ENCODE peak calls at places on chromosomes 5 and 9, in eight cellular contexts. C is GM12865; G is B cell; D is HCT116; J is activated B cell treated with CpG ODN at 0.5 μM for 24 hours; I is endothelial cell of umbilical vein; V is CD8-positive, alpha-beta T cell; L is ovary. R is an unnamed sample.

GRCh38 chr5:150159741-150160179 is 4.1 kb upstream of the PDGFRB start:
- DNase-seq in C (peak), D (no peak), V (no peak), J (no peak), I (no peak), G (no peak), L (peak), R (no peak)

GRCh38 chr5:10825897-10826644 is 65.0 kb upstream of the DAP start:
- DNase-seq in I (no peak), L (no peak), V (no peak), C (peak), G (no peak), J (no peak), D (no peak), R (no peak)

GRCh38 chr5:66829826-66830225 is 233.6 kb downstream of the MAST4 start:
- DNase-seq in I (peak), C (no peak), J (no peak), V (no peak), G (no peak), L (no peak), D (no peak), R (no peak)

GRCh38 chr5:131109540-131110255 is 55.4 kb downstream of the HINT1 start:
- DNase-seq in L (no peak), G (no peak), I (peak), V (no peak), D (peak), J (no peak), C (peak), R (no peak)

GRCh38 chr5:138901716-138902115 is 26.6 kb upstream of the LRRTM2 start:
- DNase-seq in D (no peak), G (no peak), J (no peak), V (no peak), C (no peak), L (no peak), I (no peak), R (no peak)

GRCh38 chr5:103587185-103587748 is 24.7 kb upstream of the NUDT12 start:
- DNase-seq in I (peak), C (no peak), G (no peak), D (no peak), L (no peak), V (no peak), J (no peak), R (no peak)

GRCh38 chr5:172666251-172666650 is 25.2 kb downstream of the NEURL1B start:
- DNase-seq in C (peak), L (no peak), V (no peak), J (no peak), G (no peak), D (no peak), I (no peak), R (no peak)

GRCh38 chr5:34509392-34509791 is 146.7 kb upstream of the RAI14 start:
- DNase-seq in C (no peak), J (no peak), L (no peak), V (no peak), I (no peak), D (no peak), G (no peak), R (no peak)

GRCh38 chr9:2267171-2267740 is 252.1 kb downstream of the SMARCA2 start:
- DNase-seq in C (no peak), V (no peak), L (peak), J (no peak), G (no peak), D (no peak), I (no peak), R (no peak)

GRCh38 chr9:133351908-133352634 is 4.1 kb downstream of the RPL7A start:
- DNase-seq in G (no peak), C (peak), I (peak), L (no peak), V (peak), J (no peak), D (no peak), R (no peak)

GRCh38 chr5:149656576-149657182 is 73.4 kb upstream of the PPARGC1B start:
- DNase-seq in G (no peak), I (no peak), J (no peak), C (peak), V (no peak), L (no peak), D (no peak), R (peak)

GRCh38 chr5:121915765-121916164 is 46.0 kb upstream of the SRFBP1 start:
- DNase-seq in I (no peak), L (no peak), D (no peak), G (no peak), V (no peak), J (no peak), C (no peak), R (no peak)

GRCh38 chr5:78367318-78367991 is 7.0 kb downstream of the SCAMP1 start:
- DNase-seq in C (peak), I (no peak), G (no peak), V (no peak), J (no peak), L (no peak), D (no peak), R (no peak)

GRCh38 chr9:3884736-3885135 is 358.9 kb upstream of the RFX3 start:
- DNase-seq in V (no peak), I (no peak), D (no peak), J (no peak), G (no peak), C (no peak), L (no peak), R (no peak)

GRCh38 chr5:101455048-101455447 is 552.0 kb upstream of the ST8SIA4 start:
- DNase-seq in C (no peak), V (no peak), I (no peak), L (no peak), G (no peak), J (no peak), D (no peak), R (no peak)

GRCh38 chr5:36644727-36645126 is 38.3 kb downstream of the SLC1A3 start:
- DNase-seq in L (no peak), D (no peak), V (no peak), C (no peak), G (no peak), I (no peak), J (no peak), R (no peak)

GRCh38 chr9:93825348-93826115 is 129.6 kb downstream of the BARX1 start:
- DNase-seq in L (no peak), V (no peak), J (peak), G (no peak), I (no peak), D (no peak), C (no peak), R (no peak)

GRCh38 chr9:105510024-105510423 is 47.9 kb upstream of the FKTN start:
- DNase-seq in D (no peak), L (no peak), I (peak), V (no peak), G (no peak), J (no peak), C (peak), R (no peak)

GRCh38 chr9:17291766-17292165 is 156.9 kb downstream of the CNTLN start:
- DNase-seq in G (no peak), C (no peak), J (no peak), V (no peak), I (no peak), L (no peak), D (no peak), R (no peak)

GRCh38 chr9:94868462-94868861 is 142.0 kb downstream of the AOPEP start:
- DNase-seq in G (no peak), L (no peak), C (no peak), V (no peak), I (no peak), D (no peak), J (no peak), R (no peak)

GRCh38 chr5:103469288-103470065 is 93.1 kb downstream of the NUDT12 start:
- DNase-seq in I (peak), L (no peak), C (no peak), D (no peak), G (no peak), V (no peak), J (no peak), R (no peak)

GRCh38 chr5:123287881-123288280 is 135.3 kb downstream of the CEP120 start:
- DNase-seq in D (no peak), J (no peak), I (no peak), G (no peak), L (no peak), C (no peak), V (no peak), R (no peak)

GRCh38 chr5:36040651-36041536 is 25.8 kb downstream of the UGT3A2 start:
- DNase-seq in C (no peak), L (no peak), J (no peak), I (no peak), G (no peak), V (no peak), D (no peak), R (no peak)

GRCh38 chr5:39578887-39579497 is 154.2 kb upstream of the DAB2 start:
- DNase-seq in L (no peak), J (no peak), G (no peak), I (peak), D (peak), V (no peak), C (peak), R (no peak)

GRCh38 chr5:15821506-15821905 is 321.5 kb downstream of the FBXL7 start:
- DNase-seq in D (no peak), L (no peak), C (no peak), J (no peak), G (no peak), I (peak), V (no peak), R (no peak)

GRCh38 chr5:129125819-129126218 is 31.3 kb downstream of the ISOC1 start:
- DNase-seq in C (peak), J (no peak), V (no peak), D (no peak), L (no peak), I (no peak), G (no peak), R (no peak)

GRCh38 chr5:91301459-91301858 is 81.7 kb downstream of the ARRDC3 start:
- DNase-seq in D (no peak), G (no peak), C (no peak), I (no peak), L (no peak), V (no peak), J (no peak), R (no peak)

GRCh38 chr9:35923927-35924763 is 14.9 kb downstream of the SPAAR start:
- DNase-seq in L (peak), I (no peak), G (no peak), J (no peak), V (no peak), D (peak), C (no peak), R (no peak)

GRCh38 chr5:112686675-112687074 is 51.0 kb upstream of the APC start:
- DNase-seq in V (no peak), C (no peak), L (no peak), J (no peak), I (no peak), G (peak), D (no peak), R (no peak)

GRCh38 chr5:73638344-73639095 is 12.5 kb downstream of the ARHGEF28 start:
- DNase-seq in V (no peak), C (no peak), L (no peak), J (no peak), G (no peak), I (peak), D (no peak), R (no peak)

GRCh38 chr9:130745829-130746228 is 52.2 kb downstream of the EXOSC2 start:
- DNase-seq in D (no peak), I (peak), J (no peak), G (no peak), V (no peak), L (no peak), C (no peak), R (no peak)

GRCh38 chr5:66306105-66306843 is 162.2 kb downstream of the SREK1 start:
- DNase-seq in L (peak), I (peak), C (peak), G (no peak), J (no peak), V (no peak), D (peak), R (peak)

GRCh38 chr9:76901801-76902200 is 4.1 kb downstream of the PRUNE2 start:
- DNase-seq in J (no peak), C (no peak), D (no peak), L (no peak), I (no peak), G (no peak), V (no peak), R (no peak)

GRCh38 chr9:22147818-22148573 is 138.9 kb upstream of the CDKN2B start:
- DNase-seq in C (no peak), D (peak), I (peak), L (no peak), G (no peak), J (no peak), V (no peak), R (no peak)

GRCh38 chr5:32574540-32575175 is 10.7 kb upstream of the SUB1 start:
- DNase-seq in L (no peak), D (no peak), G (no peak), I (no peak), C (no peak), J (no peak), V (no peak), R (no peak)

GRCh38 chr5:43409809-43410271 is 2.4 kb downstream of the CCL28 start:
- DNase-seq in J (no peak), L (no peak), I (no peak), G (no peak), C (no peak), D (no peak), V (no peak), R (no peak)

GRCh38 chr5:79702606-79703380 is 13.2 kb downstream of the CMYA5 start:
- DNase-seq in J (no peak), G (no peak), V (peak), D (no peak), I (peak), C (peak), L (no peak), R (no peak)
- TF ChIP-seq CTCF in J (no peak), G (peak), V (peak), D (peak), I (peak), C (peak), L (no peak), R (peak)

GRCh38 chr5:59800375-59800893 is 93.1 kb downstream of the PDE4D start:
- DNase-seq in I (no peak), C (no peak), G (no peak), L (no peak), J (no peak), V (no peak), D (no peak), R (no peak)
- TF ChIP-seq CTCF in I (no peak), C (no peak), G (peak), L (no peak), J (no peak), V (peak), D (no peak), R (no peak)

DNA sequence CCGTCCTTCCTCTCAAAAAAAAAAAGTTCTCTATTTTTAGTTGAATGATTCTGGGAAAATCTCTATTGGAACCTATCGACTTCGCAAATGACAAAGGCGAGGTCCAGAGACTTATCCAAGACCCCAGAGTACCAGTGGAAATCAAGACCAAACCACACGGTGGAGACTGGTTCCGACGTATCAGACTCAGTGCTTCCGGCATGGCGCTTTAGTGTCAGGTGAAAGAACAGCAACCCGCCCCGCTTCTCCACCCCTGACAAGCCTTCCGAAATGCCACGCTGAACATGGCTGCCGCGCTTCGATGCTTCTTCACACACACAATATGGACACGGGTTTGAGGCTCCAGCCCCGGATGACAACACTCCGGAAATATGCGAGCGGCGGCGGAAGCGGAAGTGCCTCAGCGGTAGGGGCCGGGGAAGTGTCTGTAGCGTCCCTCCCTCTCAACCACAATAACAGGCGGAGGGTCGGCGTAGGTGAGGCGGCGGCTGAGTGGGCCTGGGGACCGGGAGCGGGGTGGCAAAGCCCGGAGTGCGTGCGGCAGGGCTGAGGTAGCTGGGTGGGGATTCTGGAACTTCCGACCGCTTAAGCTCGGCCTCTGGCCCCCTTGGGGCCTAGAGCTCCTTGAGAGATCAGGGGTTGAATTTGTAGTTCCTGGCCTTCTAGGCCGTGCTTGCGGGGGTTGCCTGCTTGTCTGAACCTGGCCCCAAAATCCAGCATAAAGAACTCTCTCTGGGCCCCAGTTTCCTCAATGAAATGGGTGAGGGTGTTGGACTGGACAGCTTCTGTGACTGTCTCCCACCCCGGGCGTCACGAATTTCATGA is at the start of gene FBXO38:
- DNase-seq in D (peak), I (peak), L (peak), C (peak), G (peak), J (peak), V (peak), R (peak)
- TF ChIP-seq CTCF in D (no peak), I (no peak), L (no peak), C (no peak), G (peak), J (no peak), V (no peak), R (no peak)

GRCh38 chr9:96655198-96655851 is at the start of gene PRXL2C:
- DNase-seq in D (no peak), I (peak), C (peak), L (peak), G (peak), J (peak), V (peak), R (peak)

GRCh38 chr9:96651626-96652025 is 3.5 kb downstream of the PRXL2C start:
- DNase-seq in I (peak), L (no peak), J (no peak), V (no peak), C (peak), D (no peak), G (no peak), R (no peak)

GRCh38 chr9:96649620-96650323 is 5.3 kb downstream of the PRXL2C start:
- DNase-seq in V (no peak), G (no peak), L (no peak), I (no peak), J (no peak), D (no peak), C (no peak), R (no peak)

GRCh38 chr9:96654450-96655197 is 493 bp downstream of the PRXL2C start:
- DNase-seq in J (peak), I (peak), G (peak), V (peak), D (peak), C (peak), L (peak), R (peak)
- TF ChIP-seq CTCF in J (no peak), I (no peak), G (no peak), V (no peak), D (no peak), C (peak), L (peak), R (no peak)

GRCh38 chr9:87883990-87884389 is 1.3 kb downstream of the SPATA31E1 start:
- DNase-seq in J (no peak), G (no peak), I (no peak), L (no peak), V (no peak), D (no peak), C (no peak), R (no peak)

GRCh38 chr9:87885484-87886189 is 3.0 kb downstream of the SPATA31E1 start:
- DNase-seq in J (no peak), G (no peak), V (no peak), L (no peak), C (no peak), I (no peak), D (no peak), R (no peak)

GRCh38 chr9:87883274-87883673 is 597 bp downstream of the SPATA31E1 start:
- DNase-seq in I (no peak), D (no peak), V (no peak), L (no peak), J (no peak), G (no peak), C (no peak), R (no peak)

GRCh38 chr9:87886210-87887150 is 3.8 kb downstream of the SPATA31E1 start:
- DNase-seq in I (no peak), V (no peak), D (no peak), G (no peak), C (no peak), L (no peak), J (no peak), R (no peak)

DNA sequence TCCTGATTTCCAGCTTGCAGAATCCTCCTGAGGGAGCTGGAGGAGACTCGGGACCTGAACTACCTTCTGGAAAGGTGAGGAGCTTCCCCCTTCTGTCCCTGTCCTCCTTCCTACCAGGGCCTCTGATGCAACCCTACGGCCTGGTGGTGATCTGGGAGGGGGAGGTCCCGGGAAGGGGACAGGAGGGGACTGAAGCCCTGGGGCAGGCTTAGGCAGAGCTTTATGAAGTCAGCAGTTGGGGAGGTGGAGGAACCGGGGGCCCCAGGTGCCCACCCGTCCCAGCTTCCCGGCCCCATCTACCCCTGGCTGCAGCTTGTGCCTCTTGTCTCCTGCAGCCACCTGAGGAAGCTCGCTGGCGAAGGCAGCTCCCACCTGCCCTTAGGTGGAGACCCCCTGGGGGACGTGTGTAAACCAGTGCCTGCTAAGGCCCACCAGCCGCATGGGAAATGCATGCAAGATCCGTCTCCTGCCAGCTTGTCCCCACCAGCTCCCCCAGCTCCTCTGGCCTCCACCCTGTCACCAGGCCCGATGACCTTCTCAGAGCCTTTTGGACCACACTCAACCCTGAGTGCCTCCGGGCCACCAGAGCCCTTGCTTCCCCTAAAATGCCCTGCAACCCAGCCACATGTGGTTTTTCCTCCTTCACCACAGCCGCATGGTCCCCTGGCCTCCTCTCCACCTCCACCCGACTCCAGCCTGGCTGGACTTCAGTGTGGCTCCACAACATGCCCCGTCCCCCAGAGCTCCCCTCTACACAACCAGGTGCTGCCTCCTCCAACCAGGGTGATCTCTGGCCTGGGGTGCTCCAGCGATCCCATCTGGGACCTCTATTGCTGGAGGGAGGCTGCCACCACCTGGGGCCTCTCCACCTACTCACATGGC is 2.1 kb downstream of the SPATA31E1 start:
- DNase-seq in C (no peak), V (no peak), L (no peak), D (no peak), G (no peak), J (no peak), I (no peak), R (no peak)
- TF ChIP-seq CTCF in C (no peak), V (no peak), L (no peak), D (no peak), G (no peak), J (no peak), I (no peak), R (no peak)

DNA sequence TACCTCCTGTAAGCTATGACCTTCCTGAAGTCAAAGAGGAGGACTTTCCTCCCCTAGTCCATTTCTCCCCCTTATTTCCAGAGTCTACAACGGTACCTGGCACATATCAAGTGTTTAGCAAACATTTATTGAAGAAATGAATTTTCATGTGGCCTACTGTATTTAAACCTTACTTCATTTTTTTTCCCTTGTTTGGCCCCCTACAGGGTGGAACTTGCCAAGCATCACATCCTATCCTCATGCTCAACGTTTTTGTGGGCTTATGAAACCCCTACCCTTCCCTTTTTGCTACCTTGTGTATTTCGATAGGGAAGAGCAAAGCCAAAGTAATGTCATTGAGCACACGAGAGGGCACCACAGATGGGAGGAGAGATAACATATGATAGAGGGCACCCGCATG is 1857.8 kb upstream of the WWC1 start:
- DNase-seq in V (no peak), I (no peak), L (no peak), J (no peak), C (no peak), G (no peak), D (no peak), R (no peak)
- TF ChIP-seq CTCF in V (no peak), I (no peak), L (no peak), J (no peak), C (no peak), G (no peak), D (no peak), R (no peak)

R was measured in D721Med.